ENCODE peak calls at places on chromosomes 3 and 15, in four cellular contexts. M is ovary, A is H9, H is aorta. R is an unnamed sample. For H3K4me1, the result is how much of the 10 kb centered on the place peaks cover.

GRCh38 chr15:45121706-45122417 is 7.7 kb downstream of the DUOXA2 start:
- DNase-seq in A (no peak), M (no peak), H (no peak), R (no peak)

GRCh38 chr15:94229591-94230365 is 1.6 kb upstream of the MCTP2 start:
- DNase-seq in M (no peak), A (no peak), H (no peak), R (no peak)

GRCh38 chr15:73233623-73234022 is 135.1 kb downstream of the HCN4 start:
- DNase-seq in H (no peak), M (no peak), A (no peak), R (no peak)

GRCh38 chr3:142963266-142964149 is at the start of gene PAQR9:
- DNase-seq in H (no peak), A (peak), M (no peak), R (peak)

GRCh38 chr3:126552688-126553283 is 5.9 kb downstream of the C3orf22 start:
- DNase-seq in A (peak), H (no peak), M (no peak), R (no peak)

GRCh38 chr3:24678021-24678420 is 183.4 kb upstream of the THRB start:
- DNase-seq in M (no peak), A (no peak), H (no peak), R (no peak)

GRCh38 chr15:48693474-48693873 is 48.0 kb upstream of the FBN1 start:
- DNase-seq in M (no peak), A (no peak), H (no peak), R (no peak)

GRCh38 chr15:32979710-32980109 is 214.8 kb downstream of the FMN1 start:
- DNase-seq in M (no peak), A (no peak), H (no peak), R (no peak)

GRCh38 chr15:64246364-64247189 is 83.8 kb upstream of the PPIB start:
- DNase-seq in A (peak), M (no peak), H (no peak), R (peak)

GRCh38 chr15:88661041-88661765 is 22.4 kb downstream of the ISG20 start:
- DNase-seq in A (no peak), H (no peak), M (no peak), R (no peak)
- H3K4me1 ChIP-seq in A (under half), H (under half), M (under half), R (under half)

GRCh38 chr15:99324082-99324620 is 72.9 kb downstream of the LRRC28 start:
- DNase-seq in H (peak), M (no peak), A (no peak), R (peak)

GRCh38 chr15:99324700-99325099 is 73.4 kb downstream of the LRRC28 start:
- DNase-seq in A (no peak), H (no peak), M (no peak), R (no peak)

GRCh38 chr15:99321477-99321876 is 70.2 kb downstream of the LRRC28 start:
- DNase-seq in A (no peak), M (no peak), H (no peak), R (no peak)

GRCh38 chr15:99322643-99323405 is 71.5 kb downstream of the LRRC28 start:
- DNase-seq in H (no peak), A (no peak), M (no peak), R (no peak)

GRCh38 chr15:99320374-99321215 is 69.3 kb downstream of the LRRC28 start:
- DNase-seq in A (no peak), H (no peak), M (no peak), R (no peak)
- H3K4me1 ChIP-seq in A (under half), H (under half), M (under half), R (under half)

DNA sequence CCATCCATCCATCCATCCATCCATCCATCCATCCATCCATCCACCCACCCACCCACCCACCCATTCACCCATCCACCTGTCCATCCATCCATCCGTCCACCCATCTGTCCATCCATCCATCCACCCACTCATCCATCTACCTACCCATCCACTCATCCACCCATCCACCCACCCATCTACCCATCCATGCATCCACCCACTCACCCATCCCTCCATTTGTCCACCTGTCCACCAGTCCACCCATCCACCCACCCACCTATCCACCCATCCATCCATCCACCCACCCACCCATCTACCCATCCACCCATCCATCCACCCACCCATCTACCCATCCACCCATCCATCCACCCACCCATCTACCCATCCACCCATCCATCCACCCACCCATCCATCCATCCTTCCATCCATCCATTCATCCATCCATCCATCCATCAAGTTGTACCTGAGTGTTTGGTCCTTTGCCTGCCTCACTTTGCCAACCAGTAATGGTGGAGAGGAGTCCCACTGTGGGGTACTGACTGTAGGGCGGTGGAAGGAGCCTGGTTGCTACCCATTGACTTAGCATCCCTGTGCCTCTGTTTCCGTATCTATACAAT is 17.3 kb downstream of the PSTPIP1 start:
- DNase-seq in H (no peak), A (no peak), M (no peak), R (no peak)
- H3K4me1 ChIP-seq in H (under half), A (under half), M (under half), R (under half)

DNA sequence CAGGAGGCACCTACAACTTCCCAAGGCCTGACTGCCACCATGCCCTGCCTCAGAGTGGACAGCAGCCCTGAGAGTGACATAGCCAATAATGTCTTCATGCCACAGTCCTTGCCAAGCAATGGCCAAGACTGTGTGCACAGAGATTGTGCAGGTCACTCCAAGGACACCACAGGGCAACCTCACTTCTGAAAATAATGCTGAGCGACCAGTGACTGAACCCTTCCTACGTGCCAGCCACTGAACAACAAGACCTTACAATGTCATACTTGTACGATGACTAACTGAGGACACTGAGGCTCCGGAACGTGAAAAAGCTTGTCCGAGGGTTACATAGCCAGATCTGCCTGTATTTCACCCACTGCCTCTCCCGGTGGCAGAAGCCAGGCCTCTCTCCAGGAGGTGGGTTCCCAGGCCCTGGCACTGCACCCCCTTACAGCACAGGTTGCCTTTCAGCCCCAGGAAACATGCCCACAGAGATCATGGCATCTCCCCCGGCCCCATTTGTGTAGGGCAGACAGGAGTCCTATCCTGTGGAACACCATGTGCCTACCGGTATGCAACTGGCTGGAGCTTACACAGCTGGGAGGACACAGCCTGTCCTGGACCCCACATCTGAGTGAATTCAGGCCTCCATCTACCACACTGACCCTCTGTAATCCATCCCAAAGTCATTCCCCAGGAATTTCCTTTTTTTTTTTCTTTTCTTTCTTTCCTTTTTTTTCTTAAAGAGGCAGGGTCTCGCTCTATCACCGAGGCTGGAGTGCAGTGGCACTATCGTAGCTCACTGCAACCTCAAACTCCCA is 72.3 kb downstream of the SLC12A8 start:
- DNase-seq in H (no peak), A (no peak), M (no peak), R (no peak)
- H3K4me1 ChIP-seq in H (under half), A (under half), M (under half), R (under half)

GRCh38 chr15:101242999-101243336 is 8.9 kb downstream of the CHSY1 start:
- DNase-seq in M (no peak), A (no peak), H (no peak), R (no peak)
- H3K4me1 ChIP-seq in M (under half), A (under half), H (under half), R (under half)

GRCh38 chr3:53163459-53164387 is 2.7 kb downstream of the PRKCD start:
- DNase-seq in H (no peak), A (no peak), M (no peak), R (no peak)

GRCh38 chr3:53166781-53167291 is 5.8 kb downstream of the PRKCD start:
- DNase-seq in A (no peak), M (peak), H (peak), R (no peak)

GRCh38 chr3:53166206-53166605 is 5.2 kb downstream of the PRKCD start:
- DNase-seq in M (no peak), A (no peak), H (no peak), R (no peak)

GRCh38 chr3:53162672-53163458 is 1.9 kb downstream of the PRKCD start:
- DNase-seq in A (no peak), H (no peak), M (peak), R (no peak)

GRCh38 chr3:53164911-53165310 is 3.9 kb downstream of the PRKCD start:
- DNase-seq in M (no peak), A (peak), H (no peak), R (no peak)
- H3K4me1 ChIP-seq in M (under half), A (under half), H (under half), R (under half)

DNA sequence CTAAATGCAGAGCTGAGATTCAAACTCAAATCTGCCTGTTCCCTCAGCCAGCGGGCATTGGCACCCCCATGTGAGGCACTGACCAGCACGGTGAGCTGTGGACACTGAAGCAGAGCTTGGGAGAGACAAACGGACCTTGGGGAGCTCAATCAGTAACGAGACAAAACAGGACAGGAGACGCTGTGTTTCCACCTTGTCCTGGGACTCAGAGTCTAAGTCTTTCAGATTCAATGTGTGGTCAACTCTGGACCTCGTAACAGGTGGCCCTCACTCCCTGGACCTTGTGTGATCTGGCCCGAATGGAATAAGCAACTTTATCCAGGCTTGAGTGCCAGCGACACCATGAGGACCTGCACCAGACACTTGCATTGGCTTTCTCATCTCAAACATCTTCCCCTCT is 232.5 kb downstream of the UACA start:
- DNase-seq in H (no peak), M (no peak), A (no peak), R (no peak)
- H3K4me1 ChIP-seq in H (under half), M (under half), A (under half), R (under half)

DNA sequence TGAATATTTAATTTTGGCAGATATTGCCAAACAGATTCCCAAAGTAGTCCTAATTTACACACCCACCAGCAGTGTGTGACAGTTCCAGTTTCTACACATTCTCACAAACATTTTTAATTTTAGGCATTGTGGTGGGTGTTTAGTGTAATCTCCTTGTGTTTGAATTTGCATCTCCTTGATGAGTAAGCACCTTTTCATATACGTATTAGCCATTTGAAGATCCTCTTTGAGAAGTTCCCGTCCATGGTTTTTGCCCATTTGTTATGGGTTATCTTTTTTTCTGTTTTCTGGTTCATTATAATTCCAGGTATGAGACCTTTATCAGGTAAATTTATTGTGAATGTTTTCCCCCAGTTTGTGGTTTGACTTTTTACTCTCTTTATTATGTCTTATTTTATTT is 2.3 kb upstream of the TM4SF19 start:
- DNase-seq in A (no peak), H (no peak), M (no peak), R (no peak)
- H3K4me1 ChIP-seq in A (under half), H (under half), M (under half), R (under half)

GRCh38 chr3:98974442-98974841 is 72.9 kb upstream of the DCBLD2 start:
- DNase-seq in A (no peak), M (no peak), H (no peak), R (no peak)
- H3K4me1 ChIP-seq in A (under half), M (under half), H (under half), R (under half)

GRCh38 chr15:70617076-70617910 is 146.1 kb downstream of the UACA start:
- DNase-seq in M (no peak), H (no peak), A (no peak), R (no peak)

GRCh38 chr15:70613259-70613658 is 150.1 kb downstream of the UACA start:
- DNase-seq in H (no peak), M (peak), A (no peak), R (no peak)

GRCh38 chr15:70614221-70614620 is 149.1 kb downstream of the UACA start:
- DNase-seq in A (no peak), H (no peak), M (no peak), R (no peak)

GRCh38 chr15:70617911-70618287 is 145.5 kb downstream of the UACA start:
- DNase-seq in M (no peak), H (no peak), A (no peak), R (no peak)

GRCh38 chr15:70615435-70616310 is 147.7 kb downstream of the UACA start:
- DNase-seq in H (no peak), A (no peak), M (no peak), R (no peak)
- H3K4me1 ChIP-seq in H (under half), A (under half), M (under half), R (under half)